ENCODE peak calls at places on chromosomes 12 and 14, in five cellular contexts. Q is NT2/D1, M is HFF-Myc, C is stomach, N is prostate gland. B is an unnamed sample.

GRCh38 chr12:43836455-43836989 is 641 bp downstream of the TMEM117 start:
- DNase-seq in C (no peak), N (no peak), Q (no peak), M (no peak), B (no peak)

GRCh38 chr12:77625441-77625840 is 205.3 kb upstream of the NAV3 start:
- DNase-seq in C (no peak), Q (no peak), N (no peak), M (peak; percentile 50), B (peak; percentile 43)

GRCh38 chr12:66964629-66965028 is 285.8 kb upstream of the GRIP1 start:
- DNase-seq in C (no peak), M (no peak), Q (no peak), N (no peak), B (no peak)

GRCh38 chr12:7178481-7178880 is 11.0 kb upstream of the PEX5 start:
- DNase-seq in N (no peak), C (no peak), M (no peak), Q (no peak), B (no peak)

GRCh38 chr12:109988903-109989302 is 7.3 kb downstream of the GIT2 start:
- DNase-seq in Q (no peak), C (no peak), N (no peak), M (no peak), B (no peak)

GRCh38 chr14:88482524-88482923 is 72.3 kb downstream of the PTPN21 start:
- DNase-seq in N (no peak), Q (no peak), C (no peak), M (no peak), B (no peak)

GRCh38 chr12:46553266-46553665 is 180.7 kb upstream of the SLC38A2 start:
- DNase-seq in N (no peak), C (no peak), Q (no peak), M (no peak), B (no peak)

GRCh38 chr14:79279645-79280399 is 931.5 kb downstream of the DIO2 start:
- DNase-seq in M (no peak), Q (no peak), C (peak; percentile 25), N (peak; percentile 20), B (no peak)

GRCh38 chr12:115619889-115620288 is 657.6 kb downstream of the MED13L start:
- DNase-seq in N (no peak), M (no peak), Q (no peak), C (no peak), B (no peak)

GRCh38 chr12:87848248-87848868 is 180.8 kb downstream of the C12orf50 start:
- DNase-seq in M (peak; percentile 41), C (no peak), Q (peak; percentile 46), N (peak; percentile 7), B (peak; percentile 38)

GRCh38 chr12:47082283-47082962 is 2.7 kb upstream of the AMIGO2 start:
- DNase-seq in N (no peak), Q (no peak), M (no peak), C (no peak), B (no peak)

GRCh38 chr12:109937371-109937770 is 37.3 kb downstream of the TCHP start:
- DNase-seq in Q (no peak), N (no peak), C (no peak), M (no peak), B (no peak)

GRCh38 chr12:31897791-31898503 is 61.3 kb upstream of the RESF1 start:
- DNase-seq in Q (no peak), C (peak; percentile 53), M (peak; percentile 42), N (no peak), B (no peak)

GRCh38 chr12:66365718-66366485 is 63.6 kb downstream of the HELB start:
- DNase-seq in M (no peak), C (no peak), N (no peak), Q (no peak), B (no peak)

DNA sequence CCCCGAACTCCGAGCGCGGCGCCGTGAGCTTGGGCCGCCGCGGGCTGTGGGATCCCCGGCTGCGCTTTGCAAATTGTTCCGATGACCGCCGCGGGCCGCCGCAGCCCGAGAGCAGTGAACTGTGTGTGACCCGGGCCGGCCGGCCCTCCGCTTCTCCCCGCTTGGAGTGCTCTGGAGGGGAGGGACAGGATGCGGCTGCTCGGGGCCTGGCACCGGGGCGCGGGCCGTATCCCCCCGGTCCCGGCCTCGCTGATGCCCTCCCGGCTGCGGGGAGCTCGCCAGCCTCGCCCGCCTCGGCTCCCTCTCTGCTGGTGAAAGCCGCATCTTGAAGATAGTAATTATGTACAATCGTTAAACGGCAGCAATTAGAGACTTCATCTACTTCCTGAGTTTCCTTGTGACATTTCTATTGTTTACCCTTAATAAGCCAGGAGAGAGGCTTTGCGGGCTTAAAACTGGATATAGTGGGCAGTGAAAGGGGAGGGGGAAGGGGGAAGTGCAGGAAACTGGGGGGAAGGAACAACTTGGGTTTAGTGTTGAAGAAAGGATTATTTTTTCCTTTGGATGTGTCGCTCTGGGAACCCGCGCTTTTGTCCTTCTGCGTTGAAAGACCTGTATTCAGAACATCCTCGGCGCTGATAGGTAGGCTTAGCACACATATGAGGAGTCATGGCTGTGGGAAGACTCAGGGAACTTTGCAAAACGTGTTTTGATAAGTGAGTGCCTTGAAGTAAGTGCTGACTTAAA is 1.2 kb downstream of the PELI2 start:
- DNase-seq in Q (no peak), N (peak; percentile 16), C (peak; percentile 46), M (no peak), B (no peak)
- H3K4me3 ChIP-seq in Q (peak overlapping the region; percentile 61), N (peak overlapping the region; percentile 91), C (peak overlapping the region; percentile 88), M (peak overlapping the region; percentile 51), B (peak overlapping the region; percentile 11)

GRCh38 chr12:49946086-49946485 is 4.5 kb upstream of the AQP2 start:
- DNase-seq in N (no peak), C (no peak), M (no peak), Q (no peak), B (no peak)

GRCh38 chr12:49943663-49943945 is 6.9 kb upstream of the AQP2 start:
- DNase-seq in Q (no peak), N (no peak), C (no peak), M (no peak), B (no peak)

GRCh38 chr12:49945394-49946080 is 5.0 kb upstream of the AQP2 start:
- DNase-seq in C (peak; percentile 86), Q (peak; percentile 90), N (peak; percentile 37), M (peak; percentile 43), B (peak; percentile 61)

GRCh38 chr12:49944046-49944445 is 6.5 kb upstream of the AQP2 start:
- DNase-seq in C (no peak), N (no peak), M (no peak), Q (no peak), B (no peak)

GRCh38 chr12:49944718-49945117 is 5.8 kb upstream of the AQP2 start:
- DNase-seq in Q (no peak), M (no peak), N (no peak), C (no peak), B (no peak)
- H3K4me3 ChIP-seq in Q (no peak overlapping the region), M (no peak overlapping the region), N (no peak overlapping the region), C (no peak overlapping the region), B (no peak overlapping the region)

GRCh38 chr14:57319636-57320035 is 50.9 kb downstream of the AP5M1 start:
- DNase-seq in N (no peak), M (no peak), C (no peak), Q (no peak), B (no peak)

GRCh38 chr14:57326253-57326652 is 57.5 kb downstream of the AP5M1 start:
- DNase-seq in Q (no peak), C (no peak), M (no peak), N (no peak), B (no peak)

DNA sequence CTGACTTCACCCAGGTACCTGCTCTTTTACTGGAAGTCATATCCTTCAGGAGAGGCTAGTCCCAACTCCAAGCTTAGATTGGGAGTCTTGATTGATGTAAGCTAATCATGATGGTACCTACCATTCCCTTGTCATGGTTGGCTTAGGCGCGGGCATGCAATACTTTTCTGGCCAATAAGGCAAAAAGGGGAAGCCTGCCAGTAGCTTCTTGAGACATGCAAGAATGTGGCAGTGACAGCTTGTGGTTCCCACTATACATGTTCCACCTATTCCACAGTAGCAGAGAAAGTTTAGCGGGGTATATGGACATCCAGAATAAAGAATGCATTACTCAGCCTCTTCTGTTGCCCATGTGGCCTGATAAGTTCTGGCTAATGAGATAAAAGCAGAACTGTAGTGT is 54.9 kb downstream of the AP5M1 start:
- DNase-seq in Q (no peak), M (no peak), N (no peak), C (no peak), B (no peak)
- H3K4me3 ChIP-seq in Q (no peak overlapping the region), M (no peak overlapping the region), N (no peak overlapping the region), C (no peak overlapping the region), B (no peak overlapping the region)

DNA sequence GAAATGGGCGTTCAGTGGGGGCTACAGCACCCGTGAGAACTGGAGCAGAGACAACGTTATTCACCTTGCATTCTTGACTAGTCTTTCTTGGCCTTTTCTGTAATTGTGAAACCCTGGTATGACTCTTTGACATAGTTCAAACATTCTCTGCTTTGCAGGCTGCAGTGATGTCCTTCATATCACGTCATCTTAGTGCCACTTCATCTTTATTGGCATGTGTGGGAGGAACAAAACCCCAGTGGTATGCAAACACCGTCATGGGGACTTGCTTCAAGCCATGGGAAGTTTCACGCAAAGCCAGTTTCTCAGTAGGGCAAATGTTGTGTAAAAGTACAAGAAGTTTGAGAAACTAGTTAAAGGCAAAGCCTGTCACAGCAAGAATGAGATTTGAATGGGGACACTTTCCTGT is 20.2 kb upstream of the DUSP16 start:
- DNase-seq in N (no peak), C (no peak), M (no peak), Q (no peak), B (no peak)
- H3K4me3 ChIP-seq in N (no peak overlapping the region), C (no peak overlapping the region), M (no peak overlapping the region), Q (no peak overlapping the region), B (no peak overlapping the region)

DNA sequence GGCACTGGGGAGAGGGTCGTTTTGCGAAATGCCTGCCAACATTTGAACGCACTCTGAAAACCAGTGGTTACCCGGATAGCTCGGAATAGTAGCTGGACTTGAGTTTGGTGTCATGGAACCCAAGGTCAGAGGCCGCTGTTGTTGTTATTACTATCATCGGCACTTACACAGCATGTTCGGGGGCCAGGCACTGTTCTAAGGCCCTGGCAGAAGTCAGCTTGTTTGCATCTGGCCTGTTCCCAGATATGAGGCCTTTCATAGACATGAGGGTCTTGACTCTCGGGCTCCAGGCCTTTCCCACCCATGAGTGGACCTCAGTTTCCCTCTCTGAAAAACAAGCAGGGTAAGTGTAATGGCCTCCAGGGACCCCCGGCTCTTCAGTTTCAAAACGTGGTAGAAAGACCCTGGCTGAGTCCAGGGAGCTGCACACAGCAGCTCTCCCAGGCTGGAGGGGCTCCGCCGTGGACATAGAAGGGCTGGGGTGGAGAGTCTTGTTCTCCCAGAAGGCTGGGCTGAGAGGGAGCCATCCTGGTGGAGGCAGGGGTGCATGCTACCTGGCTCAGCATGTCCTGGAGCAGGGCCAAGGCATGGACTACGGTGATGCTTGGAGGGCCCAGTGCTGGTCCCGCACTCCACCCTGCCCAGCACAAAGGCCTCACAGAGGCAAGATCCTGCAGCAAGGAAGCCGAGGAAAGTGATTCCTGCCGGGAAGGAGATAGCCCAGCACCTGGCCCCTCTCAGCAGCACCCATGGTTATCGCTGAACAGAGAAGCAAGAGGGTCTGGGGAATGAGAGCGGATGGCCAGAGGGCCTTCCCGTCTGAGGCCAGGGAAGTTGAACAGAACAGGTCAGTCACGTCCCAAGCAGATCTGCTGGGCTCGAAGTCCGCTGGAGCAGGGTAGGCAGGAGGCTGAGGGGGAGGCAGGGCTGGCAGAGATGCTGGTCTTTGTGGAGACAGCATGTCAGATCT is 63.5 kb upstream of the C14orf180 start:
- DNase-seq in N (no peak), M (no peak), C (peak; percentile 20), Q (no peak), B (no peak)
- H3K4me3 ChIP-seq in N (no peak overlapping the region), M (no peak overlapping the region), C (no peak overlapping the region), Q (no peak overlapping the region), B (no peak overlapping the region)

GRCh38 chr14:35827678-35828472 is 1.7 kb downstream of the BRMS1L start:
- DNase-seq in C (no peak), N (no peak), M (no peak), Q (no peak), B (no peak)
- H3K4me3 ChIP-seq in C (no peak overlapping the region), N (no peak overlapping the region), M (peak overlapping the region; percentile 71), Q (peak overlapping the region; percentile 95), B (no peak overlapping the region)

GRCh38 chr12:51836012-51836832 is 12.3 kb downstream of the FIGNL2 start:
- DNase-seq in C (no peak), N (no peak), M (no peak), Q (no peak), B (no peak)
- H3K4me3 ChIP-seq in C (no peak overlapping the region), N (no peak overlapping the region), M (no peak overlapping the region), Q (no peak overlapping the region), B (no peak overlapping the region)

B was measured in Panc1.